ENCODE peak calls at places on chromosomes 5 and 9, in four cellular contexts. D is GM23338, A is stomach, M is GM12892. P is an unnamed sample.

GRCh38 chr5:120454094-120454798 is 9.9 kb upstream of the PRR16 start:
- DNase-seq in D (peak), A (no peak), M (no peak), P (no peak)

GRCh38 chr9:21813575-21814473 is 11.4 kb downstream of the MTAP start:
- DNase-seq in D (peak), A (peak), M (no peak), P (no peak)

GRCh38 chr5:138468966-138469539 is 3.8 kb downstream of the EGR1 start:
- DNase-seq in D (no peak), A (peak), M (no peak), P (no peak)

GRCh38 chr9:31272456-31273295 is 1111.8 kb upstream of the ACO1 start:
- DNase-seq in D (no peak), A (no peak), M (no peak), P (no peak)

GRCh38 chr5:82584631-82585030 is 306.5 kb upstream of the RPS23 start:
- DNase-seq in D (no peak), A (no peak), M (no peak), P (peak)

GRCh38 chr9:37390759-37391158 is 31.7 kb upstream of the GRHPR start:
- DNase-seq in D (peak), A (peak), M (peak), P (no peak)

GRCh38 chr9:1979815-1980367 is 35.3 kb upstream of the SMARCA2 start:
- DNase-seq in D (no peak), A (no peak), M (no peak), P (no peak)

GRCh38 chr5:68066277-68066955 is 149.1 kb upstream of the PIK3R1 start:
- DNase-seq in D (no peak), A (no peak), M (no peak), P (no peak)

GRCh38 chr9:117400131-117400530 is 14.7 kb downstream of the ASTN2 start:
- DNase-seq in D (peak), A (peak), M (no peak), P (no peak)

GRCh38 chr9:37311938-37312730 is 110.4 kb upstream of the GRHPR start:
- DNase-seq in D (no peak), A (no peak), M (no peak), P (no peak)

GRCh38 chr5:100668511-100668910 is 133.3 kb downstream of the FAM174A start:
- DNase-seq in D (no peak), A (no peak), M (no peak), P (no peak)

GRCh38 chr9:109969559-109970237 is 189.7 kb downstream of the PALM2AKAP2 start:
- DNase-seq in D (no peak), A (no peak), M (no peak), P (peak)

GRCh38 chr9:20988916-20989315 is 42.5 kb downstream of the HACD4 start:
- DNase-seq in D (no peak), A (no peak), M (no peak), P (no peak)

GRCh38 chr9:75176037-75176436 is 87.7 kb downstream of the OSTF1 start:
- DNase-seq in D (no peak), A (no peak), M (no peak), P (no peak)

GRCh38 chr9:101569736-101570501 is 24.9 kb downstream of the PPP3R2 start:
- DNase-seq in D (no peak), A (no peak), M (no peak), P (no peak)

GRCh38 chr9:2234371-2234893 is 219.3 kb downstream of the SMARCA2 start:
- DNase-seq in D (no peak), A (no peak), M (no peak), P (no peak)

GRCh38 chr9:109264865-109265532 is 55.9 kb downstream of the EPB41L4B start:
- DNase-seq in D (no peak), A (peak), M (no peak), P (no peak)

GRCh38 chr5:42268630-42269029 is 154.6 kb upstream of the GHR start:
- DNase-seq in D (no peak), A (no peak), M (no peak), P (no peak)

GRCh38 chr5:123813937-123814624 is 302.1 kb downstream of the CSNK1G3 start:
- DNase-seq in D (no peak), A (no peak), M (no peak), P (no peak)

GRCh38 chr5:139272471-139273321 is 20.8 kb upstream of the MATR3 start:
- DNase-seq in D (no peak), A (no peak), M (no peak), P (no peak)

GRCh38 chr5:17388717-17389116 is 109.3 kb upstream of the TAF11L2 start:
- DNase-seq in D (no peak), A (no peak), M (no peak), P (no peak)

GRCh38 chr5:116452774-116453368 is 121.8 kb downstream of the SEMA6A start:
- DNase-seq in D (no peak), A (no peak), M (no peak), P (no peak)

GRCh38 chr9:37209431-37210386 is 89.3 kb downstream of the ZCCHC7 start:
- DNase-seq in D (peak), A (no peak), M (no peak), P (no peak)

GRCh38 chr9:91035825-91036208 is 234.2 kb downstream of the SYK start:
- DNase-seq in D (no peak), A (no peak), M (no peak), P (no peak)

DNA sequence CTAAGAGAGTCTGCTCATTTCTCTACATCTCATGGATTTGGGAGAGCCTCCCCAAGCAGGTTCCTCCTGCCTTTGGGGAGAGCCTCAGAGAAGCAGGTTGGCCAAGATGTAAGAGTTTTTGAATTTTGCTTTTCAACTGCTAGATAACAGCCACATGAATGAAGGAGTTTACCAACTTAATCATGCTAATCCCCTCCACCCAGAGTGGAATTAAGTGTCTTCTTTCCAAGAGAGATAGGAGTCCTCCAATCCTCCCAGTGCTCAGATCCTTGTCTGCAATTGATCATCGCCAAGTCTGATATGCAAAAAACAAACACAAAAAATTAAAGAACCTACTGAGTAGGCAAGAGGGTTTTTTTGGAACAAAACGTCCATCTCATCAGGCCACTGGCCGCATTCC is 99.4 kb upstream of the MAP3K1 start:
- DNase-seq in D (no peak), A (no peak), M (no peak), P (no peak)
- TF ChIP-seq POLR2AphosphoS5 in D (no peak), A (no peak), M (no peak), P (no peak)

DNA sequence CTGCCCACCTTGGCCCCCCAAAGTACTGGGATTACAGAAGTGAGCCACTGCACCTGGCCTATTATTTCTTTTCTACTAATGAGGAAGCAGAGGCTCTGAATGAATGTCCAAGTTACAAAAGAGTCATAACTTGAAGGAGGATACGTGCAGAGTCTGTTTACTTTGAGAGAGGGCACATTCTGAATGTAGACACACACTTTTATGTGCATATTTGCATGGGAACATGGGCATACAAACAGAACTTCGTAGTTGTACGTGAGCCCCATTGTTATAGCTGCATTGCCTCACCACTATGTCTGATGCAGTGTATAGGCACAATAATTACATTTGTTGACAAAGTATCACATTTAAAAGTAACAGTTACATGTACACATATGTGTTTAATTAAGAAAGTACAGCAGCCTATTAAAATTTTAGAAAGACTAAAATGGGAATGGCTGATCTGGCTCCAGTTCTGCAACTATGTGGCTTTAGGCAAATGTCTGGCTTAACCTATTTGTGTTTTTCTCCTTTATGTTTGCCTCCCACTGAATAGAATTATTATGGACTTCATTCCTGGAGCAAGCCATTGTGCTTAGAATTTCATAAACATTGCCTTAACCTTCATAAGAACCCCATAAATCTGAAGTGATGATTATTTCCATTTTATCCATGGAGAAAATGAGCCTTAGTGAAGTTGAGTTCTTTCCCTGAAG is 2.9 kb upstream of the DPYSL3 start:
- DNase-seq in D (no peak), A (no peak), M (no peak), P (no peak)
- TF ChIP-seq POLR2AphosphoS5 in D (no peak), A (no peak), M (no peak), P (no peak)

GRCh38 chr9:126985870-126986498 is 71.4 kb downstream of the RALGPS1 start:
- DNase-seq in D (no peak), A (peak), M (peak), P (peak)
- TF ChIP-seq POLR2AphosphoS5 in D (no peak), A (peak), M (no peak), P (no peak)

GRCh38 chr5:59021286-59021673 is 438.4 kb downstream of the RAB3C start:
- DNase-seq in D (no peak), A (no peak), M (no peak), P (no peak)

GRCh38 chr5:59021837-59022514 is 439.1 kb downstream of the RAB3C start:
- DNase-seq in D (no peak), A (peak), M (no peak), P (no peak)

GRCh38 chr5:59027145-59027907 is 444.5 kb downstream of the RAB3C start:
- DNase-seq in D (no peak), A (no peak), M (no peak), P (no peak)

GRCh38 chr5:59020611-59021285 is 437.9 kb downstream of the RAB3C start:
- DNase-seq in D (peak), A (no peak), M (no peak), P (no peak)

GRCh38 chr5:59025734-59026133 is 442.9 kb downstream of the RAB3C start:
- DNase-seq in D (no peak), A (no peak), M (no peak), P (no peak)
- TF ChIP-seq POLR2AphosphoS5 in D (no peak), A (no peak), M (no peak), P (no peak)

DNA sequence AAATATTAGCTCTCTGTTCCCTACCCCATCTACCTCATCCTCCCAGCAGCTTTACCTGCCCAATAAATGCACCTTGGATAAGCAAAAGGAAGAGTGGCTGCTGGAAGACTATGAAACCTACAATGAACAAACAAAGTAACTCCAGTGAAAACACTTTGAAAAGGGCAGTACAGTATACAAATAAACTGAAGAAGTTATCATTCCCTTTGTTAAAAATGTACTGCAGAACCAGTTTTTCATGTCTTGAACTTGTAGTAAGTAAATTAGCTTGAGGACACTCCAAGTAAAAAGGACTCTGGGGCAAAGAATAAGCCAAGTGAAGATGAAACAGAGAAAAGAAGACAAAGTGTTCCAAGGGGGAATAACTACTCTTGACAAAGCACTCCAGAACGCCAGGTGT is 457.1 kb downstream of the DTWD2 start:
- DNase-seq in D (no peak), A (no peak), M (no peak), P (no peak)
- TF ChIP-seq POLR2AphosphoS5 in D (no peak), A (no peak), M (no peak), P (no peak)

GRCh38 chr5:57386958-57387357 is 95.7 kb downstream of the ACTBL2 start:
- DNase-seq in D (peak), A (no peak), M (no peak), P (no peak)

GRCh38 chr5:57382665-57383064 is 99.9 kb downstream of the ACTBL2 start:
- DNase-seq in D (no peak), A (no peak), M (no peak), P (no peak)

DNA sequence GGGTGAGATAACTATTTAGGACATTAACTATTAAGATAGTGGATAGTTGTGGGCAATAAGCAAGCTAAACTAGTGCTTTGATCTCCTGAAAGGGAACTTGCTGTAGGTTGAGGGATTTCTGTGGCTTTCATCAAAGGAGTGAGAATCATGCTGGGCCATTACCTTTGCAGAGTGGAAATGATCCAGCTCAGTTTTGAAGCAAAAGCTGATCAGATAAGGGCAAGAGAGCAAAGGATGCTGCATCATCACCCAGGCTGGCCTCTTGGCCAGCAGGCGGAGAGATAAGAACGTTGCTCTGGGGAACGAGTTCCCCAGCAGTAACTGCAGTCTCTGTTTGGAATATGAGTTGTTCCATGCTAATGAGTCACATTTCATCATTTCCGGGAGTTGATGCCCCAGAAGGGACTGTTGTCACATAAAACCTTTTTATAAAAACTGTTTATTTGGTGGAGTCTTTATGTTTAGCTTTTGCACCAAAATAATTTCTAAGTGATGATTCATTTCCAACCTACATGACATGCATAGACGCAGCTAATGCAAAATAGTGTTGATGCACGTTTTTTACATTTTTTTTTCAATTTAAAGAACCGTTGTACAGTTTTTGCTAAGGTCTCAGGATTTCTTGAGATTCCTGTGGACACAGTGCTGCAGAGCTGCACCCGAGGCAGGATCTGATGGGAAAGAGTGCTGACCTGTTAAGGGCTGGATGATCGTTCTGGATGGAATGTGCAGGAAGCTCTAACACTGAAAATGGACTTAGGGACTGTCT is 99.3 kb downstream of the ACTBL2 start:
- DNase-seq in D (peak), A (no peak), M (no peak), P (no peak)
- TF ChIP-seq POLR2AphosphoS5 in D (no peak), A (no peak), M (no peak), P (no peak)